ENCODE peak calls at places on chromosome 2, in six cellular contexts. S, H, Z, O, U and Y are unnamed samples.

GRCh38 chr2:43212931-43213330 is 13.5 kb downstream of the ZFP36L2 start:
- DNase-seq in O (no peak), S (no peak), Z (no peak), H (no peak), U (no peak), Y (peak)

GRCh38 chr2:181007086-181007837 is 26.9 kb downstream of the UBE2E3 start:
- DNase-seq in H (no peak), U (no peak), Z (no peak), O (no peak), S (no peak), Y (no peak)

GRCh38 chr2:60439219-60439974 is 114.1 kb downstream of the BCL11A start:
- DNase-seq in S (no peak), Z (no peak), H (no peak), O (no peak), U (peak), Y (peak)

GRCh38 chr2:181203916-181204315 is 223.5 kb downstream of the UBE2E3 start:
- DNase-seq in Z (no peak), H (no peak), U (no peak), O (no peak), S (no peak), Y (no peak)

GRCh38 chr2:224190871-224191270 is 151.8 kb upstream of the SERPINE2 start:
- DNase-seq in U (no peak), S (peak), O (no peak), H (no peak), Z (no peak), Y (no peak)

GRCh38 chr2:85439111-85439477 is 20.6 kb downstream of the SH2D6 start:
- DNase-seq in S (no peak), H (no peak), O (no peak), U (no peak), Z (no peak), Y (no peak)

GRCh38 chr2:76406134-76406855 is 695.6 kb upstream of the GCFC2 start:
- DNase-seq in U (no peak), O (no peak), Z (no peak), S (no peak), H (no peak), Y (no peak)

GRCh38 chr2:23350026-23350791 is 34.8 kb upstream of the KLHL29 start:
- DNase-seq in O (no peak), Z (no peak), S (no peak), U (no peak), H (no peak), Y (no peak)

GRCh38 chr2:127560201-127560928 is 24.9 kb downstream of the MYO7B start:
- DNase-seq in O (no peak), U (no peak), H (no peak), S (no peak), Z (no peak), Y (no peak)

GRCh38 chr2:74560591-74560990 is 6.1 kb downstream of the DOK1 start:
- DNase-seq in S (no peak), O (no peak), H (no peak), Z (no peak), U (no peak), Y (no peak)